ENCODE peak calls at places on chromosomes 5 and 9, in eight cellular contexts. H is PC-9; I is CD8-positive, alpha-beta T cell; W is tibial artery; T is HFF-Myc; J is fibroblast of the aortic adventitia; K is AG10803; V is astrocyte of the cerebellum. N is an unnamed sample.

GRCh38 chr5:104987074-104987473 is 1424.5 kb upstream of the NUDT12 start:
- DNase-seq in H (no peak), I (no peak), W (no peak), T (no peak), J (no peak), K (no peak), V (no peak), N (no peak)

GRCh38 chr9:113380869-113381378 is 4.1 kb upstream of the HDHD3 start:
- DNase-seq in H (peak), I (no peak), W (no peak), T (no peak), J (no peak), K (no peak), V (no peak), N (no peak)

GRCh38 chr5:137636846-137637515 is 98.9 kb downstream of the KLHL3 start:
- DNase-seq in H (no peak), I (no peak), W (no peak), T (no peak), J (no peak), K (no peak), V (no peak), N (no peak)

GRCh38 chr5:179610903-179611265 is 12.6 kb downstream of the HNRNPH1 start:
- DNase-seq in H (no peak), I (no peak), W (no peak), T (no peak), J (peak), K (no peak), V (no peak), N (no peak)

GRCh38 chr9:130756460-130757152 is 63.0 kb downstream of the EXOSC2 start:
- DNase-seq in H (no peak), I (no peak), W (no peak), T (no peak), J (no peak), K (no peak), V (no peak), N (no peak)

GRCh38 chr5:43038523-43038989 is 1.6 kb downstream of the ANXA2R start:
- DNase-seq in H (no peak), I (peak), W (no peak), T (no peak), J (no peak), K (no peak), V (no peak), N (no peak)

GRCh38 chr9:138068601-138069035 is 191.0 kb downstream of the CACNA1B start:
- DNase-seq in H (no peak), I (no peak), W (peak), T (no peak), J (no peak), K (no peak), V (no peak), N (no peak)

GRCh38 chr5:75525344-75525743 is 13.7 kb downstream of the POLK start:
- DNase-seq in H (no peak), I (no peak), W (no peak), T (no peak), J (no peak), K (no peak), V (no peak), N (no peak)

GRCh38 chr9:68898781-68899439 is 115.0 kb downstream of the PRKACG start:
- DNase-seq in H (no peak), I (no peak), W (no peak), T (no peak), J (no peak), K (no peak), V (no peak), N (no peak)

GRCh38 chr5:9454012-9454481 is 91.8 kb downstream of the SEMA5A start:
- DNase-seq in H (no peak), I (no peak), W (no peak), T (no peak), J (no peak), K (peak), V (no peak), N (no peak)

GRCh38 chr5:7876867-7877266 is 7.9 kb downstream of the MTRR start:
- DNase-seq in H (no peak), I (no peak), W (no peak), T (no peak), J (peak), K (peak), V (no peak), N (no peak)

GRCh38 chr5:173309731-173310130 is 18.5 kb downstream of the STC2 start:
- DNase-seq in H (no peak), I (no peak), W (no peak), T (no peak), J (no peak), K (no peak), V (no peak), N (no peak)

GRCh38 chr5:172696171-172696849 is 55.2 kb downstream of the NEURL1B start:
- DNase-seq in H (no peak), I (no peak), W (peak), T (no peak), J (peak), K (peak), V (no peak), N (no peak)

GRCh38 chr9:137986268-137987099 is 108.9 kb downstream of the CACNA1B start:
- DNase-seq in H (no peak), I (no peak), W (peak), T (no peak), J (no peak), K (no peak), V (no peak), N (no peak)

GRCh38 chr9:15513335-15513734 is 2.6 kb upstream of the PSIP1 start:
- DNase-seq in H (no peak), I (no peak), W (no peak), T (no peak), J (no peak), K (peak), V (no peak), N (no peak)

GRCh38 chr5:149938791-149939358 is 5.7 kb downstream of the PDE6A start:
- DNase-seq in H (peak), I (no peak), W (peak), T (peak), J (peak), K (peak), V (no peak), N (peak)

GRCh38 chr5:154652746-154653417 is 102.3 kb upstream of the LARP1 start:
- DNase-seq in H (peak), I (no peak), W (no peak), T (no peak), J (peak), K (peak), V (no peak), N (no peak)

GRCh38 chr9:124124729-124125589 is 113.4 kb downstream of the LHX2 start:
- DNase-seq in H (no peak), I (no peak), W (no peak), T (no peak), J (no peak), K (no peak), V (no peak), N (no peak)

GRCh38 chr5:176574297-176574591 is 25.1 kb downstream of the CDHR2 start:
- DNase-seq in H (no peak), I (no peak), W (no peak), T (no peak), J (no peak), K (no peak), V (no peak), N (no peak)
- TF ChIP-seq CTCF in H (peak), I (no peak), W (no peak), T (no peak), J (no peak), K (no peak), V (no peak), N (no peak)

DNA sequence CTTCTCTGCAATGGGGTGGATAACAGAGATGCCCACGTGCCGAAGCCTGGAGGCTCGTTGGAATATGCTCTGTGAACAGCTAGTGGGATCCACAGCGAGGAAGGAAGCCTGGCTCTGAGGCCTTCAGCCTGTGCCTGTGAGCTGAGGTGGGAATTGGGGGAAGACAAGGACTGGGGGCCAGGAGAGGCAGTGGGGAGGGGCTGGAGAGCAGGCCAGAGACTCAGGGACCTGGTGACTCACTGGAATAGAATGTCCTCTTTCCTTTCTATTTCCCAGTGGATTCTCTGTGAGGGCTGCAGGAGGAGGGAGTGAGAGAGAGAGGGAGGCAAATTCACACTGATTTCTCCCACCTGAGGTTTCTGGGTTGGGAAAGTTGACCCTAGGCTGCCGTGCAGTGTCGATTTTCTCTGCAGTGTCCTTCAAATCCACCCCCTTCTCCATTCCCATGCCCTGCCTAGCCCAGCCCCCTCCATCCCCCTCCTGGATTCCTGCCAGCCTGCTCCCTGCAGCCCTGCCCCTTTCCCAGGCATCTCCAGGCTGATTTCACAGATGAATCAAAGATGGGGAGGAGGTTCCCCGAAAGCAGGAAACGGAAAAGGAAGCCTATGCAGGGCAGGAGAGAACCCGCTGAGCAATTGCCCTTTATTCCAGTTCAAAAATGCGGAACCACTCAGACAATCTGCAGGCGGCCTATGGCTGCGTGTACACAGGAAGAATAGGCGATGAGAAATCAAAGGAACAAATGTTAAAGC is 1.4 kb upstream of the SPAAR start:
- DNase-seq in H (peak), I (no peak), W (peak), T (peak), J (peak), K (peak), V (peak), N (no peak)
- H3K4me3 ChIP-seq in H (peak), I (no peak), W (peak), T (no peak), J (peak), K (peak), V (peak), N (no peak)

DNA sequence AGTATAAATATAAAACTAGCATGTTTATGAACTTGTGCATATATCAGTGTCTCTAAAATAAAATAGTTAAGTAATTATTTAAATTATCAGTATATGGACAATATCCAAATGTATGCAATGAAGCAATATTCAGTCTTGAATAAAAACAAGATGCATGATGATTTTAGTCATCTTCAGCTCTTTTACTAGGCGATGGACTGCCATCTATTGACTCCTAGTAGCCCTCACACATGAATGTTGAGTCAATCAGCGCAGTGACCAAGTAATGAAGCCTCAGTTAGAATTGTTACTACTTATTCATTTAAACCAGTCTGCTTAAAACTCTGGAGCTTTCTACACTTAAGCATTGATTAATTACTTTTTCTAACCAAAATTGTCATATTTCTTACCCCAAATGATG is 92.9 kb upstream of the GRHPR start:
- DNase-seq in H (no peak), I (no peak), W (no peak), T (no peak), J (peak), K (peak), V (no peak), N (no peak)
- TF ChIP-seq CTCF in H (peak), I (peak), W (peak), T (peak), J (peak), K (peak), V (peak), N (peak)

GRCh38 chr9:92607773-92608172 is 62.2 kb downstream of the IPPK start:
- DNase-seq in H (no peak), I (no peak), W (no peak), T (peak), J (peak), K (peak), V (peak), N (peak)

GRCh38 chr9:92607088-92607487 is 62.8 kb downstream of the IPPK start:
- DNase-seq in H (no peak), I (no peak), W (no peak), T (peak), J (peak), K (peak), V (peak), N (no peak)

GRCh38 chr9:92608221-92609141 is 61.5 kb downstream of the IPPK start:
- DNase-seq in H (no peak), I (no peak), W (peak), T (no peak), J (peak), K (peak), V (no peak), N (no peak)

GRCh38 chr9:92610470-92611420 is 59.2 kb downstream of the IPPK start:
- DNase-seq in H (no peak), I (no peak), W (no peak), T (no peak), J (no peak), K (peak), V (no peak), N (peak)

DNA sequence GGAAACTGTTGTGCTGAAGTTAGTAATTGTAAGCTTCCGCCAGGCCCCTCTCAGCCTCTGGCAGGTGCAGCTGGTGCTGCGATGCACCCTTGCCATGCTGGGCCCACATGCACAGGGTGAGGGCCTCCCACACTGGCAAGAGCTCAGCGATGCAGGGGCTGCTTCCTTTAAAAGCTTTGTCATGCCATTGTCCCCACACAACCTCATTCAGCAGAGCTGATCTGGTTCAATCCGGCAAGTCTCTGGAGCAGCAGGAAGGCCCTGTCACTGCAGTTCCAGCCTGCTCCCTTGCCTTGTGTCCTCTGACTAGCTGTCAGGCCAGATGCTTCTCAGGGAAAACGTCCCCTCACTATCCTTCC is 60.8 kb downstream of the IPPK start:
- DNase-seq in H (no peak), I (no peak), W (no peak), T (peak), J (peak), K (peak), V (no peak), N (no peak)
- H3K4me3 ChIP-seq in H (no peak), I (no peak), W (no peak), T (no peak), J (no peak), K (no peak), V (no peak), N (no peak)

GRCh38 chr5:57303985-57304384 is 130.1 kb downstream of the GPBP1 start:
- DNase-seq in H (no peak), I (no peak), W (no peak), T (no peak), J (no peak), K (no peak), V (no peak), N (no peak)
- TF ChIP-seq CTCF in H (no peak), I (no peak), W (no peak), T (no peak), J (peak), K (no peak), V (peak), N (no peak)

DNA sequence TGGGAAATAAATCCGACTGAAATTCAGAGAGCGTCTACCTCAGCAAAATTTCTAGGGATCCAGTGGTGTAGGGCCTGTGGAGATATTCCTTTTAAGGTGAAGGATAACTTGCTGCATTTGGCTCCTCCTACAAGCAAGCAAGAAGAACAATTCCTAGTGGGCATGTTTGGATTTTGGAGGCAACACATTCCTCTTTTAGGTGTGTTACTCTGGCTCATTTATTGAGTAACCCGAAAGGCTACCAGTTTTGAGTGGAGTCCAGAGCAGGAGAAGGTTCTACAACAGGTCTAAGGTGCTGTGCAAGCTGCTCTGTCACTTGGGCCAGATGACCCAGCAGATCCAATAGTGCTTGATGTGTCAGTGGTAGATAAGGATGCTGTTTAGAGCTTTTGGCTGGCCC is 862.4 kb upstream of the CDH9 start:
- DNase-seq in H (no peak), I (no peak), W (no peak), T (no peak), J (no peak), K (no peak), V (no peak), N (no peak)
- H3K4me3 ChIP-seq in H (no peak), I (no peak), W (no peak), T (no peak), J (no peak), K (no peak), V (no peak), N (no peak)

GRCh38 chr5:132221781-132222648 is 5.6 kb downstream of the P4HA2 start:
- DNase-seq in H (no peak), I (no peak), W (peak), T (peak), J (peak), K (peak), V (peak), N (peak)
- TF ChIP-seq CTCF in H (no peak), I (no peak), W (peak), T (peak), J (peak), K (peak), V (peak), N (peak)

GRCh38 chr5:73435640-73436534 is 12.7 kb downstream of the FOXD1 start:
- DNase-seq in H (no peak), I (no peak), W (no peak), T (no peak), J (no peak), K (peak), V (no peak), N (no peak)
- H3K4me3 ChIP-seq in H (no peak), I (no peak), W (no peak), T (no peak), J (no peak), K (peak), V (peak), N (no peak)

DNA sequence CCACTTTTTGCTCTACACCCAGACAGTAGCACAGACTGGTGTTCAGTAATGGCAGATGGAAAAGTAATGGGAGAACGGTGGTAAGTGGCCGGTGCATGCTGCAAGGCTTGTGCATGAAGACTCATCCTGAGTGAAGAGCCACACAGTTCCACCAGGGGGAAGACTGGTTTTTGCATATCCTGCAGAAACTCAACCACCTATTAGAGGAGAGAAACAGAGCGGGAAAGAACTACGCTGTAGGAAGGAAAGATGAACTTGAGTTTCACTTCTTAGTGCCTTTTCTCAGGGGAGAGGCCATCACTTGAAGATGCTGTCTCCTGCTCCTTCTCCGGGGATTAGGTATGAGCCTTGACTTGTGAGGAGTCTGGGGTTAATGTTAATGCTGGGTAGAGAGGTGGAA is 9.4 kb upstream of the PRSS3 start:
- DNase-seq in H (no peak), I (no peak), W (no peak), T (no peak), J (no peak), K (peak), V (no peak), N (no peak)
- TF ChIP-seq CTCF in H (no peak), I (no peak), W (no peak), T (peak), J (peak), K (peak), V (peak), N (peak)

N was measured in BJ.